ENCODE peak calls at places on chromosomes 6 and 20, in four cellular contexts. C is effector CD4-positive, alpha-beta T cell; A is NCI-H524 treated with DMSO at 0.1 percent for 48 hours; E is T-helper 2 cell. R is an unnamed sample.

GRCh38 chr6:127340171-127340570 is 3.2 kb downstream of the ECHDC1 start:
- DNase-seq in C (no peak), A (no peak), E (no peak), R (no peak)

GRCh38 chr6:131597448-131597847 is 24.4 kb downstream of the ARG1 start:
- DNase-seq in C (no peak), E (no peak), A (no peak), R (no peak)

GRCh38 chr6:39929733-39930461 is 4.4 kb downstream of the MOCS1 start:
- DNase-seq in A (no peak), C (no peak), E (no peak), R (no peak)

GRCh38 chr6:5671162-5671561 is 335.6 kb downstream of the NRN1 start:
- DNase-seq in A (peak), C (no peak), E (no peak), R (no peak)

GRCh38 chr20:20085812-20086211 is 33.5 kb downstream of the CFAP61 start:
- DNase-seq in A (no peak), E (no peak), C (no peak), R (no peak)

GRCh38 chr6:27862396-27863061 is 49.7 kb downstream of the OR2B2 start:
- DNase-seq in E (no peak), C (no peak), A (no peak), R (no peak)

GRCh38 chr6:44104661-44105060 is 22.6 kb downstream of the MRPL14 start:
- DNase-seq in E (no peak), C (no peak), A (no peak), R (no peak)

GRCh38 chr6:89834884-89835792 is 5.5 kb downstream of the CASP8AP2 start:
- DNase-seq in C (no peak), E (no peak), A (no peak), R (peak)

GRCh38 chr6:218153-219018 is 73.9 kb upstream of the DUSP22 start:
- DNase-seq in E (no peak), A (no peak), C (no peak), R (no peak)

GRCh38 chr6:25023781-25024180 is 88.0 kb upstream of the RIPOR2 start:
- DNase-seq in E (no peak), C (no peak), A (no peak), R (no peak)

GRCh38 chr20:3902446-3902845 is 13.3 kb downstream of the PANK2 start:
- DNase-seq in A (no peak), E (no peak), C (no peak), R (no peak)

GRCh38 chr20:54649511-54649962 is 174.1 kb downstream of the DOK5 start:
- DNase-seq in A (peak), C (peak), E (peak), R (peak)

GRCh38 chr6:150631283-150631981 is 31.7 kb downstream of the PLEKHG1 start:
- DNase-seq in C (no peak), A (no peak), E (no peak), R (peak)

GRCh38 chr20:14312001-14312400 is 25.4 kb downstream of the FLRT3 start:
- DNase-seq in C (no peak), E (no peak), A (no peak), R (no peak)

GRCh38 chr6:156686429-156686939 is 90.7 kb upstream of the ARID1B start:
- DNase-seq in A (peak), E (peak), C (peak), R (no peak)

GRCh38 chr6:53112404-53112803 is 36.2 kb downstream of the GCM1 start:
- DNase-seq in A (no peak), E (no peak), C (no peak), R (no peak)

GRCh38 chr6:28638915-28639314 is 113.2 kb downstream of the GPX5 start:
- DNase-seq in E (no peak), A (no peak), C (no peak), R (no peak)

GRCh38 chr6:27889628-27890315 is 22.4 kb downstream of the OR2B2 start:
- DNase-seq in C (no peak), A (no peak), E (no peak), R (no peak)

GRCh38 chr6:7542065-7542877 is 800 bp downstream of the DSP start:
- DNase-seq in A (no peak), C (no peak), E (no peak), R (no peak)

GRCh38 chr6:37141291-37142046 is 28.5 kb upstream of the PIM1 start:
- DNase-seq in C (no peak), A (peak), E (no peak), R (no peak)

GRCh38 chr6:36643967-36644366 is 34.5 kb upstream of the CDKN1A start:
- DNase-seq in A (no peak), E (no peak), C (no peak), R (no peak)

GRCh38 chr20:21105429-21106170 is 558 bp downstream of the LINC00237 start:
- DNase-seq in E (no peak), C (no peak), A (no peak), R (no peak)

GRCh38 chr6:84050408-84050807 is 16.8 kb downstream of the MRAP2 start:
- DNase-seq in C (no peak), A (no peak), E (no peak), R (no peak)

GRCh38 chr6:24931752-24932691 is 3.7 kb downstream of the RIPOR2 start:
- DNase-seq in A (no peak), E (no peak), C (no peak), R (peak)

GRCh38 chr6:4323322-4323721 is 187.9 kb upstream of the ECI2 start:
- DNase-seq in E (no peak), C (no peak), A (no peak), R (no peak)

GRCh38 chr6:167404385-167405049 is 79.6 kb downstream of the TTLL2 start:
- DNase-seq in E (no peak), C (no peak), A (no peak), R (no peak)

GRCh38 chr20:15060265-15061060 is 723.1 kb upstream of the FLRT3 start:
- DNase-seq in A (no peak), C (no peak), E (no peak), R (no peak)

GRCh38 chr6:11622156-11622555 is 84.6 kb downstream of the TMEM170B start:
- DNase-seq in E (no peak), A (no peak), C (no peak), R (no peak)

GRCh38 chr6:120816862-120817261 is 517.4 kb downstream of the TBC1D32 start:
- DNase-seq in A (no peak), E (no peak), C (no peak), R (no peak)

GRCh38 chr20:37807901-37808751 is 94.8 kb upstream of the VSTM2L start:
- DNase-seq in C (no peak), E (no peak), A (no peak), R (no peak)

GRCh38 chr6:41492261-41492891 is 53.8 kb upstream of the FOXP4 start:
- DNase-seq in C (no peak), A (peak), E (no peak), R (no peak)

GRCh38 chr20:49985157-49985556 is 2.4 kb downstream of the SNAI1 start:
- DNase-seq in A (no peak), E (no peak), C (no peak), R (no peak)

GRCh38 chr6:111759836-111760785 is 113.1 kb downstream of the FYN start:
- DNase-seq in C (peak), A (no peak), E (peak), R (peak)

R was measured in stimulated activated effector memory CD8-positive, alpha-beta T cell treated with anti-CD3 and anti-CD28 coated beads, Interleukin-12 subunit alpha, Interleukin-12 subunit beta, amount 100 ng/mL, for 72 hours.